ENCODE peak calls at places on chromosome 18, in five cellular contexts. E, S, M, R and Q are unnamed samples.

GRCh38 chr18:46261799-46262198 is 157.6 kb downstream of the HAUS1 start:
- DNase-seq in E (no peak), S (no peak), M (no peak), R (no peak), Q (no peak)

GRCh38 chr18:35610724-35611123 is 29.2 kb downstream of the GALNT1 start:
- DNase-seq in E (no peak), S (no peak), M (no peak), R (no peak), Q (no peak)

GRCh38 chr18:63339920-63340484 is 20.4 kb upstream of the BCL2 start:
- DNase-seq in E (peak; percentile 48), S (no peak), M (peak; percentile 10), R (peak; percentile 45), Q (no peak)

GRCh38 chr18:63518178-63519012 is 23.8 kb upstream of the SERPINB12 start:
- DNase-seq in E (peak; percentile 38), S (peak; percentile 12), M (peak; percentile 78), R (peak; percentile 74), Q (peak; percentile 65)

GRCh38 chr18:3449702-3450357 is at the start of gene TGIF1:
- DNase-seq in E (peak; percentile 50), S (peak; percentile 88), M (peak; percentile 70), R (peak; percentile 51), Q (peak; percentile 84)

GRCh38 chr18:37253424-37254255 is 312.0 kb downstream of the CELF4 start:
- DNase-seq in E (no peak), S (no peak), M (no peak), R (no peak), Q (no peak)

GRCh38 chr18:24219561-24220317 is 80.9 kb downstream of the CABYR start:
- DNase-seq in E (no peak), S (peak; percentile 78), M (no peak), R (no peak), Q (peak; percentile 15)

GRCh38 chr18:63949068-63949737 is at the start of gene HMSD:
- DNase-seq in E (no peak), S (no peak), M (peak; percentile 43), R (no peak), Q (peak; percentile 52)

GRCh38 chr18:78993014-78993926 is 13.7 kb downstream of the SALL3 start:
- DNase-seq in E (no peak), S (no peak), M (no peak), R (no peak), Q (no peak)

GRCh38 chr18:46433121-46433826 is 223.7 kb downstream of the LOXHD1 start:
- DNase-seq in E (no peak), S (no peak), M (no peak), R (no peak), Q (no peak)

GRCh38 chr18:12015697-12016062 is 34.4 kb downstream of the IMPA2 start:
- DNase-seq in E (no peak), S (no peak), M (no peak), R (no peak), Q (peak; percentile 51)

GRCh38 chr18:676069-676468 is 18.6 kb downstream of the TYMS start:
- DNase-seq in E (no peak), S (no peak), M (no peak), R (no peak), Q (peak; percentile 33)

GRCh38 chr18:33201509-33201926 is 239.0 kb downstream of the CCDC178 start:
- DNase-seq in E (no peak), S (no peak), M (no peak), R (no peak), Q (no peak)

GRCh38 chr18:23825978-23826405 is 136.7 kb downstream of the LAMA3 start:
- DNase-seq in E (no peak), S (peak; percentile 90), M (no peak), R (no peak), Q (peak; percentile 80)

GRCh38 chr18:37481058-37481457 is 84.5 kb downstream of the CELF4 start:
- DNase-seq in E (no peak), S (no peak), M (no peak), R (no peak), Q (no peak)

GRCh38 chr18:11946756-11947155 is 34.6 kb upstream of the IMPA2 start:
- DNase-seq in E (no peak), S (no peak), M (no peak), R (no peak), Q (no peak)

GRCh38 chr18:35469696-35470095 is 28.1 kb downstream of the INO80C start:
- DNase-seq in E (no peak), S (no peak), M (no peak), R (no peak), Q (no peak)

GRCh38 chr18:3479978-3480377 is 30.0 kb downstream of the TGIF1 start:
- DNase-seq in E (no peak), S (no peak), M (no peak), R (no peak), Q (no peak)

GRCh38 chr18:54210463-54210862 is 14.0 kb downstream of the MBD2 start:
- DNase-seq in E (no peak), S (no peak), M (no peak), R (peak; percentile 51), Q (no peak)

DNA sequence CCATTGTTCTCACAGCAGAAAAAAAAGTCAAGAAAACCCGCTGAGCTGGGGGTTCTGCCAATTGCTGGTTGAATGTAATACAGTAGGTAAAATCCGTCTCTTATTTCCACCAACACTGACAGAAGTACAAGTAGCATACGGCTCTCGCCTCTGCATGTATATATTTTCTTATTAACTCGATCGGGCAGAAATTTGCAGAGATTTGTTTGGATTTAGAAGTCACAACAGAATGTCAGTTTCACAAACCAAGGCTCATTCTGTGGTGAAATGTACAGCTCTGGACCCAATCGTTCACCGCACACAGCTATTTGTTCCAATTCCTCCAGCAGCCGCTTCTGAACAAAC is 286.8 kb downstream of the TCF4 start:
- DNase-seq in E (no peak), S (no peak), M (no peak), R (no peak), Q (no peak)
- H3K4me3 ChIP-seq in E (no peak overlapping the region), S (peak overlapping the region; percentile 18), M (no peak overlapping the region), R (no peak overlapping the region), Q (no peak overlapping the region)

DNA sequence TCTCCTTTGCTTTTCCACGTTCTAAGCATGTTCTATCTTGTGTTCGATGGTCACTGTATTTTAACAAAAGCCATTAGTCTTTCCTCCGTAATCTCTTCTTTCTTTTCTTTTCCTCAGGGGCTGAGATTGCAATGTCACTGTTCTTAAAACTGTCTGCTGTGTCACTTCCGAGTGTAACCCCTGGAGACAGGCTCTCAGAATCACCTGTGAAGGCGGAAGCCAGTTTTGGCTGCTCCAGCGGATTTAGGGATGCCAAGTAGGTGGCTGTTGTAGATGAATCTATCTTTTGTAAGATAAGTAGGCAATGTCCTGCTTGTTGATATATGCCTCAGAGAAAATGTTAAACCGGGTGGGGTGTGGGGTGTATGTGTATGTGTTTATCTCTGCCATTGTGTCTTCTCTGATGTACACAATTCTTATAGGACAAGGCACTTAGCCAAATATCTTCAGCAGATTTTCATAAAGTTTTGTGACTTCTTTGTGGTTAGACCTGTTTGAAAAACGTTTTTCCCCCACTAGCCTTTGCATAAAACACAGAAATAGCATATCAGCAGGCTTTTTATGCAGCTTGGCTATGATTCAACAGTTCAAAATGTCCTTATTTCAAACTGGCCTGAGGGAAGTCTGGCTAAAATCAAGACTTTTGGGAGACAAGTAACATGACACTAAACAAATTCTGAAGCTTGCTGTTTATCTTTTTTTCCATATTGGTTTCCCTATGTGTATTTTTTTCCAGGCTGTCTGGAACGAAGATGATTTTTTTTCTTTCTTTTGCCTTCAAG is 94.9 kb upstream of the L3MBTL4 start:
- DNase-seq in E (no peak), S (no peak), M (no peak), R (no peak), Q (no peak)
- H3K36me3 ChIP-seq in E (no peaks in the 10 kb centered on the region), S (no peaks in the 10 kb centered on the region), M (no peaks in the 10 kb centered on the region), R (no peaks in the 10 kb centered on the region), Q (no peaks in the 10 kb centered on the region)

GRCh38 chr18:48407358-48407757 is 1.8 kb downstream of the ZBTB7C start:
- DNase-seq in E (no peak), S (no peak), M (no peak), R (no peak), Q (no peak)
- H3K4me3 ChIP-seq in E (no peak overlapping the region), S (no peak overlapping the region), M (no peak overlapping the region), R (no peak overlapping the region), Q (no peak overlapping the region)

GRCh38 chr18:21513741-21514140 is 86.8 kb downstream of the ESCO1 start:
- DNase-seq in E (no peak), S (no peak), M (no peak), R (no peak), Q (no peak)

GRCh38 chr18:21505231-21505630 is 95.3 kb downstream of the ESCO1 start:
- DNase-seq in E (no peak), S (no peak), M (no peak), R (no peak), Q (no peak)

GRCh38 chr18:21513292-21513691 is 87.2 kb downstream of the ESCO1 start:
- DNase-seq in E (no peak), S (no peak), M (no peak), R (no peak), Q (no peak)

GRCh38 chr18:21509062-21509461 is 91.4 kb downstream of the ESCO1 start:
- DNase-seq in E (no peak), S (no peak), M (no peak), R (no peak), Q (no peak)

DNA sequence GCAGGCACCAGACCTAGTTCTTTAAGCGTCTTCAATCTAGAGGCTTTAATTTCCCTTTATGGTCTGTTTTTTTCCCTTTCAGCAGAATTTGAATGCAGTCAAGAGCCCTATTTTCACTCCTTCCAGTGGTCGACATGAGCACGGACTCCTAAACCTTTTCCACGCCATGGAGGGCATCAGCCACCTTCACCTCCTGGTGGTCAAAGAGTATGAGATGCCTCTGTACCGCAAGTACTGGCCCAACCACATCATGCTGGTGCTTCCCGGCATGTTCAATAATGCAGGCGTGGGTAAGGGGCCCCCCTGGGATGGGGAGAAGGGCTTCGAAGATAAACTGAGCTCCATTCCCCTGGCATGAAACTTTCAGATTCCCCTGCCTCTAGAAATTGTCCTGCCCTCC is 92.2 kb downstream of the ESCO1 start:
- DNase-seq in E (no peak), S (no peak), M (no peak), R (no peak), Q (no peak)
- H3K36me3 ChIP-seq in E (no peaks in the 10 kb centered on the region), S (no peaks in the 10 kb centered on the region), M (peaks cover 2% of the 10 kb centered on the region), R (no peaks in the 10 kb centered on the region), Q (no peaks in the 10 kb centered on the region)

GRCh38 chr18:57780318-57781127 is 22.6 kb downstream of the ATP8B1 start:
- DNase-seq in E (no peak), S (no peak), M (no peak), R (no peak), Q (peak; percentile 50)
- H3K4me3 ChIP-seq in E (no peak overlapping the region), S (no peak overlapping the region), M (no peak overlapping the region), R (no peak overlapping the region), Q (peak overlapping the region; percentile 3)

DNA sequence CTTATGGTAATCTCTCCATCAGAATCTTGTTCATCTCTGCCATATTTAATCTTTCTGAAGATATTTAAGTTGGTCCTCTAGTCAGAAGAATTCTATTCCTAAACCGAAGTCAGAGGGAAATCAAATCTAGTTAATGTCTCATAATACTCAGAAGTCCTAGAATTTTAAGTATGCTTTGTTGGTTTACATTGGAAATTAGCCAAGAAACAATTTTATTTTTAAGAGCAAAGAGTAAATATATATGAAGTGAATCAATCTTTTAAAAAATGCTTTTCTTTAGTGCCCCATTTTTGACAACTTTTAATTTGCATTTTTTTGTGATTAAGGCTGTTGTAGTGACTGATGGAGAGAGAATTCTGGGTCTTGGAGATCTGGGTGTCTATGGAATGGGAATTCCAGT is 38.1 kb downstream of the ME2 start:
- DNase-seq in E (no peak), S (no peak), M (no peak), R (no peak), Q (no peak)
- H3K36me3 ChIP-seq in E (peaks cover 27% of the 10 kb centered on the region), S (no peaks in the 10 kb centered on the region), M (peaks cover 9% of the 10 kb centered on the region), R (peaks cover 56% of the 10 kb centered on the region), Q (no peaks in the 10 kb centered on the region)